ENCODE peak calls at places on chromosomes 11 and 22, in four cellular contexts. Q is stimulated activated CD4-positive, alpha-beta T cell treated with anti-CD3 and anti-CD28 coated beads, Interleukin-1b, Interleukin-23, amount 100 ng/mL, for 1 hour; I is Right ventricle myocardium superior; M is NCI-H1105. V is an unnamed sample.

GRCh38 chr11:63802637-63803414 is 10.4 kb upstream of the SPINDOC start:
- DNase-seq in Q (no peak), M (no peak), I (no peak), V (no peak)

GRCh38 chr22:35348026-35348590 is 32.8 kb upstream of the HMOX1 start:
- DNase-seq in M (no peak), I (peak), Q (no peak), V (no peak)

GRCh38 chr11:326592-326841 is 5.9 kb upstream of the IFITM3 start:
- DNase-seq in M (no peak), I (no peak), Q (no peak), V (no peak)

GRCh38 chr11:12150831-12151382 is 40.5 kb downstream of the MICAL2 start:
- DNase-seq in I (no peak), M (no peak), Q (no peak), V (no peak)

GRCh38 chr22:23835773-23836144 is 3.0 kb downstream of the DERL3 start:
- DNase-seq in M (no peak), Q (no peak), I (peak), V (no peak)

GRCh38 chr11:24496728-24497396 is at the start of gene LUZP2:
- DNase-seq in M (peak), Q (no peak), I (peak), V (no peak)

GRCh38 chr11:128164090-128164741 is 423.1 kb downstream of the ETS1 start:
- DNase-seq in M (no peak), I (no peak), Q (no peak), V (no peak)

GRCh38 chr11:120738516-120739046 is 227.0 kb downstream of the GRIK4 start:
- DNase-seq in M (no peak), Q (no peak), I (no peak), V (peak)

GRCh38 chr22:42653992-42654391 is 4.8 kb upstream of the CYB5R3 start:
- DNase-seq in M (no peak), Q (no peak), I (no peak), V (no peak)

V was measured in NCI-H446 treated with DMSO at 0.1 percent for 48 hours.